ENCODE peak calls at places on chromosomes 4 and X, in four cellular contexts. One of them, this sample, is unnamed.

GRCh38 chr4:15754323-15754722 is 23.8 kb upstream of the CD38 start:
- DNase-seq in NCI-H510A treated with DMSO at 0.1 percent for 48 hours: no peak
- DNase-seq in PC-3: peak
- DNase-seq in stimulated activated CD4-positive, alpha-beta T cell treated with anti-CD3 and anti-CD28 coated beads, Interleukin-2, amount 100 ng/mL, for 48 hours: no peak
- DNase-seq in this sample: no peak

GRCh38 chr4:111031180-111031579 is 408.3 kb upstream of the PITX2 start:
- DNase-seq in stimulated activated CD4-positive, alpha-beta T cell treated with anti-CD3 and anti-CD28 coated beads, Interleukin-2, amount 100 ng/mL, for 48 hours: no peak
- DNase-seq in PC-3: no peak
- DNase-seq in NCI-H510A treated with DMSO at 0.1 percent for 48 hours: no peak
- DNase-seq in this sample: no peak

GRCh38 chrX:46758163-46758955 is 559 bp downstream of the SLC9A7 start:
- DNase-seq in stimulated activated CD4-positive, alpha-beta T cell treated with anti-CD3 and anti-CD28 coated beads, Interleukin-2, amount 100 ng/mL, for 48 hours: peak
- DNase-seq in NCI-H510A treated with DMSO at 0.1 percent for 48 hours: peak
- DNase-seq in PC-3: peak
- DNase-seq in this sample: peak

GRCh38 chr4:115711575-115711974 is 598.2 kb upstream of the NDST4 start:
- DNase-seq in PC-3: peak
- DNase-seq in stimulated activated CD4-positive, alpha-beta T cell treated with anti-CD3 and anti-CD28 coated beads, Interleukin-2, amount 100 ng/mL, for 48 hours: no peak
- DNase-seq in NCI-H510A treated with DMSO at 0.1 percent for 48 hours: no peak
- DNase-seq in this sample: peak

GRCh38 chr4:159049780-159050375 is 53.0 kb upstream of the RAPGEF2 start:
- DNase-seq in stimulated activated CD4-positive, alpha-beta T cell treated with anti-CD3 and anti-CD28 coated beads, Interleukin-2, amount 100 ng/mL, for 48 hours: no peak
- DNase-seq in PC-3: no peak
- DNase-seq in NCI-H510A treated with DMSO at 0.1 percent for 48 hours: no peak
- DNase-seq in this sample: no peak

GRCh38 chr4:161320377-161320776 is 843.4 kb downstream of the FSTL5 start:
- DNase-seq in PC-3: peak
- DNase-seq in stimulated activated CD4-positive, alpha-beta T cell treated with anti-CD3 and anti-CD28 coated beads, Interleukin-2, amount 100 ng/mL, for 48 hours: no peak
- DNase-seq in NCI-H510A treated with DMSO at 0.1 percent for 48 hours: peak
- DNase-seq in this sample: peak

GRCh38 chrX:44290718-44291117 is 52.8 kb downstream of the EFHC2 start:
- DNase-seq in NCI-H510A treated with DMSO at 0.1 percent for 48 hours: no peak
- DNase-seq in PC-3: no peak
- DNase-seq in stimulated activated CD4-positive, alpha-beta T cell treated with anti-CD3 and anti-CD28 coated beads, Interleukin-2, amount 100 ng/mL, for 48 hours: no peak
- DNase-seq in this sample: no peak

GRCh38 chrX:133610056-133610455 is 194.8 kb upstream of the GPC4 start:
- DNase-seq in PC-3: peak
- DNase-seq in stimulated activated CD4-positive, alpha-beta T cell treated with anti-CD3 and anti-CD28 coated beads, Interleukin-2, amount 100 ng/mL, for 48 hours: no peak
- DNase-seq in NCI-H510A treated with DMSO at 0.1 percent for 48 hours: no peak
- DNase-seq in this sample: no peak

GRCh38 chrX:142978130-142978684 is 47.5 kb upstream of the SPANXN4 start:
- DNase-seq in PC-3: no peak
- DNase-seq in NCI-H510A treated with DMSO at 0.1 percent for 48 hours: no peak
- DNase-seq in stimulated activated CD4-positive, alpha-beta T cell treated with anti-CD3 and anti-CD28 coated beads, Interleukin-2, amount 100 ng/mL, for 48 hours: no peak
- DNase-seq in this sample: no peak

GRCh38 chr4:3137908-3138307 is 63.4 kb downstream of the HTT start:
- DNase-seq in stimulated activated CD4-positive, alpha-beta T cell treated with anti-CD3 and anti-CD28 coated beads, Interleukin-2, amount 100 ng/mL, for 48 hours: no peak
- DNase-seq in PC-3: no peak
- DNase-seq in NCI-H510A treated with DMSO at 0.1 percent for 48 hours: no peak
- DNase-seq in this sample: no peak

GRCh38 chr4:26201119-26201518 is 119.7 kb upstream of the RBPJ start:
- DNase-seq in PC-3: no peak
- DNase-seq in NCI-H510A treated with DMSO at 0.1 percent for 48 hours: no peak
- DNase-seq in stimulated activated CD4-positive, alpha-beta T cell treated with anti-CD3 and anti-CD28 coated beads, Interleukin-2, amount 100 ng/mL, for 48 hours: no peak
- DNase-seq in this sample: no peak

GRCh38 chrX:41596586-41596985 is 92.2 kb upstream of the GPR34 start:
- DNase-seq in NCI-H510A treated with DMSO at 0.1 percent for 48 hours: no peak
- DNase-seq in stimulated activated CD4-positive, alpha-beta T cell treated with anti-CD3 and anti-CD28 coated beads, Interleukin-2, amount 100 ng/mL, for 48 hours: no peak
- DNase-seq in PC-3: no peak
- DNase-seq in this sample: no peak

GRCh38 chr4:150178161-150178560 is 99.9 kb downstream of the DCLK2 start:
- DNase-seq in NCI-H510A treated with DMSO at 0.1 percent for 48 hours: no peak
- DNase-seq in stimulated activated CD4-positive, alpha-beta T cell treated with anti-CD3 and anti-CD28 coated beads, Interleukin-2, amount 100 ng/mL, for 48 hours: no peak
- DNase-seq in PC-3: no peak
- DNase-seq in this sample: no peak

GRCh38 chrX:65575024-65575423 is 40.4 kb upstream of the LAS1L start:
- DNase-seq in stimulated activated CD4-positive, alpha-beta T cell treated with anti-CD3 and anti-CD28 coated beads, Interleukin-2, amount 100 ng/mL, for 48 hours: no peak
- DNase-seq in NCI-H510A treated with DMSO at 0.1 percent for 48 hours: no peak
- DNase-seq in PC-3: peak
- DNase-seq in this sample: no peak

GRCh38 chr4:150533673-150534072 is 48.3 kb upstream of the MAB21L2 start:
- DNase-seq in stimulated activated CD4-positive, alpha-beta T cell treated with anti-CD3 and anti-CD28 coated beads, Interleukin-2, amount 100 ng/mL, for 48 hours: no peak
- DNase-seq in PC-3: no peak
- DNase-seq in NCI-H510A treated with DMSO at 0.1 percent for 48 hours: no peak
- DNase-seq in this sample: no peak

GRCh38 chr4:101328063-101328602 is 19.2 kb downstream of the PPP3CA start:
- DNase-seq in NCI-H510A treated with DMSO at 0.1 percent for 48 hours: no peak
- DNase-seq in PC-3: no peak
- DNase-seq in stimulated activated CD4-positive, alpha-beta T cell treated with anti-CD3 and anti-CD28 coated beads, Interleukin-2, amount 100 ng/mL, for 48 hours: no peak
- DNase-seq in this sample: no peak

GRCh38 chr4:113979157-113979972 is at the start of gene ARSJ:
- DNase-seq in stimulated activated CD4-positive, alpha-beta T cell treated with anti-CD3 and anti-CD28 coated beads, Interleukin-2, amount 100 ng/mL, for 48 hours: peak
- DNase-seq in PC-3: peak
- DNase-seq in NCI-H510A treated with DMSO at 0.1 percent for 48 hours: peak
- DNase-seq in this sample: peak

GRCh38 chr4:170202721-170203120 is 113.0 kb upstream of the AADAT start:
- DNase-seq in NCI-H510A treated with DMSO at 0.1 percent for 48 hours: no peak
- DNase-seq in stimulated activated CD4-positive, alpha-beta T cell treated with anti-CD3 and anti-CD28 coated beads, Interleukin-2, amount 100 ng/mL, for 48 hours: no peak
- DNase-seq in PC-3: no peak
- DNase-seq in this sample: no peak

GRCh38 chr4:23899565-23899964 is 9.7 kb upstream of the PPARGC1A start:
- DNase-seq in NCI-H510A treated with DMSO at 0.1 percent for 48 hours: no peak
- DNase-seq in PC-3: no peak
- DNase-seq in stimulated activated CD4-positive, alpha-beta T cell treated with anti-CD3 and anti-CD28 coated beads, Interleukin-2, amount 100 ng/mL, for 48 hours: no peak
- DNase-seq in this sample: no peak

GRCh38 chr4:72899214-72899613 is 170.3 kb downstream of the COX18 start:
- DNase-seq in PC-3: no peak
- DNase-seq in NCI-H510A treated with DMSO at 0.1 percent for 48 hours: no peak
- DNase-seq in stimulated activated CD4-positive, alpha-beta T cell treated with anti-CD3 and anti-CD28 coated beads, Interleukin-2, amount 100 ng/mL, for 48 hours: no peak
- DNase-seq in this sample: no peak

GRCh38 chr4:180923476-180923875 is 1319.7 kb upstream of the TENM3 start:
- DNase-seq in stimulated activated CD4-positive, alpha-beta T cell treated with anti-CD3 and anti-CD28 coated beads, Interleukin-2, amount 100 ng/mL, for 48 hours: no peak
- DNase-seq in NCI-H510A treated with DMSO at 0.1 percent for 48 hours: no peak
- DNase-seq in PC-3: peak
- DNase-seq in this sample: no peak

GRCh38 chr4:169133932-169134331 is 123.9 kb upstream of the CBR4 start:
- DNase-seq in stimulated activated CD4-positive, alpha-beta T cell treated with anti-CD3 and anti-CD28 coated beads, Interleukin-2, amount 100 ng/mL, for 48 hours: no peak
- DNase-seq in NCI-H510A treated with DMSO at 0.1 percent for 48 hours: peak
- DNase-seq in PC-3: no peak
- DNase-seq in this sample: peak

GRCh38 chr4:145954924-145955339 is 16.3 kb upstream of the ZNF827 start:
- DNase-seq in stimulated activated CD4-positive, alpha-beta T cell treated with anti-CD3 and anti-CD28 coated beads, Interleukin-2, amount 100 ng/mL, for 48 hours: no peak
- DNase-seq in PC-3: peak
- DNase-seq in NCI-H510A treated with DMSO at 0.1 percent for 48 hours: no peak
- DNase-seq in this sample: no peak

GRCh38 chrX:1239681-1240142 is 27.3 kb upstream of the CRLF2 start:
- DNase-seq in NCI-H510A treated with DMSO at 0.1 percent for 48 hours: no peak
- DNase-seq in PC-3: no peak
- DNase-seq in stimulated activated CD4-positive, alpha-beta T cell treated with anti-CD3 and anti-CD28 coated beads, Interleukin-2, amount 100 ng/mL, for 48 hours: peak
- DNase-seq in this sample: no peak

GRCh38 chrX:82813671-82814078 is 694.4 kb upstream of the POU3F4 start:
- DNase-seq in NCI-H510A treated with DMSO at 0.1 percent for 48 hours: no peak
- DNase-seq in PC-3: peak
- DNase-seq in stimulated activated CD4-positive, alpha-beta T cell treated with anti-CD3 and anti-CD28 coated beads, Interleukin-2, amount 100 ng/mL, for 48 hours: no peak
- DNase-seq in this sample: peak